ENCODE peak calls at places on chromosome 2, in seven cellular contexts. X is GM04504; S is H9; Y is neural progenitor cell; W is activated CD4-positive, alpha-beta T cell treated with anti-CD3 and anti-CD28 coated beads for 48 hours; R is kidney tubule cell; N is amygdala. B is an unnamed sample.

GRCh38 chr2:108925735-108926134 is 63.3 kb downstream of the EDAR start:
- DNase-seq in X (no peak), S (no peak), Y (no peak), W (no peak), R (no peak), N (no peak), B (no peak)

GRCh38 chr2:110866036-110866435 is 133.7 kb downstream of the ACOXL start:
- DNase-seq in X (no peak), S (no peak), Y (no peak), W (no peak), R (no peak), N (no peak), B (no peak)

GRCh38 chr2:201344663-201345366 is 12.3 kb downstream of the FLACC1 start:
- DNase-seq in X (no peak), S (no peak), Y (peak), W (no peak), R (no peak), N (no peak), B (peak)

GRCh38 chr2:20144861-20145260 is 80.1 kb downstream of the SDC1 start:
- DNase-seq in X (no peak), S (no peak), Y (no peak), W (no peak), R (peak), N (no peak), B (no peak)

GRCh38 chr2:78202366-78202765 is 680.2 kb upstream of the LRRTM4 start:
- DNase-seq in X (no peak), S (no peak), Y (no peak), W (no peak), R (no peak), N (no peak), B (no peak)

GRCh38 chr2:147076634-147077033 is 768.2 kb upstream of the ACVR2A start:
- DNase-seq in X (peak), S (no peak), Y (no peak), W (no peak), R (peak), N (no peak), B (no peak)

GRCh38 chr2:231134910-231135650 is 10.2 kb upstream of the HTR2B start:
- DNase-seq in X (no peak), S (no peak), Y (no peak), W (no peak), R (no peak), N (no peak), B (no peak)

GRCh38 chr2:64592994-64593655 is 60.6 kb downstream of the SERTAD2 start:
- DNase-seq in X (no peak), S (no peak), Y (no peak), W (no peak), R (peak), N (no peak), B (no peak)

GRCh38 chr2:58928942-58929341 is 687.8 kb upstream of the FANCL start:
- DNase-seq in X (no peak), S (no peak), Y (no peak), W (no peak), R (no peak), N (no peak), B (no peak)

GRCh38 chr2:197198890-197199289 is 111.7 kb downstream of the ANKRD44 start:
- DNase-seq in X (no peak), S (no peak), Y (no peak), W (peak), R (no peak), N (peak), B (no peak)

GRCh38 chr2:63790491-63790890 is 51.2 kb upstream of the UGP2 start:
- DNase-seq in X (no peak), S (no peak), Y (no peak), W (no peak), R (peak), N (no peak), B (no peak)

GRCh38 chr2:118801154-118801553 is 46.3 kb downstream of the EN1 start:
- DNase-seq in X (no peak), S (no peak), Y (no peak), W (no peak), R (no peak), N (no peak), B (peak)

GRCh38 chr2:45826889-45827635 is 175.6 kb downstream of the PRKCE start:
- DNase-seq in X (peak), S (no peak), Y (no peak), W (no peak), R (peak), N (no peak), B (no peak)

GRCh38 chr2:30584116-30584515 is 137.1 kb downstream of the LCLAT1 start:
- DNase-seq in X (no peak), S (no peak), Y (no peak), W (no peak), R (no peak), N (no peak), B (no peak)

GRCh38 chr2:240919786-240920782 is 13.9 kb downstream of the CROCC2 start:
- DNase-seq in X (no peak), S (peak), Y (no peak), W (peak), R (no peak), N (no peak), B (peak)

GRCh38 chr2:207813942-207814341 is 44.2 kb upstream of the FZD5 start:
- DNase-seq in X (no peak), S (peak), Y (peak), W (no peak), R (no peak), N (no peak), B (peak)

GRCh38 chr2:134127496-134127895 is 126.4 kb upstream of the MGAT5 start:
- DNase-seq in X (no peak), S (no peak), Y (no peak), W (peak), R (peak), N (no peak), B (no peak)

GRCh38 chr2:204176306-204176705 is 239.7 kb downstream of the ICOS start:
- DNase-seq in X (no peak), S (no peak), Y (no peak), W (no peak), R (no peak), N (no peak), B (no peak)

GRCh38 chr2:68203587-68203986 is 45.9 kb downstream of the PNO1 start:
- DNase-seq in X (no peak), S (no peak), Y (no peak), W (no peak), R (no peak), N (no peak), B (no peak)

GRCh38 chr2:71882949-71883472 is 264.7 kb downstream of the CYP26B1 start:
- DNase-seq in X (peak), S (peak), Y (no peak), W (no peak), R (peak), N (peak), B (peak)

GRCh38 chr2:241914542-241914941 is 45.0 kb downstream of the RTP5 start:
- DNase-seq in X (no peak), S (peak), Y (no peak), W (no peak), R (no peak), N (no peak), B (peak)

GRCh38 chr2:46486441-46486840 is 7.1 kb downstream of the TMEM247 start:
- DNase-seq in X (no peak), S (no peak), Y (no peak), W (no peak), R (no peak), N (no peak), B (no peak)

GRCh38 chr2:10344105-10345066 is 41.7 kb downstream of the HPCAL1 start:
- DNase-seq in X (no peak), S (no peak), Y (no peak), W (no peak), R (no peak), N (no peak), B (no peak)

GRCh38 chr2:120703330-120703994 is 32.2 kb upstream of the GLI2 start:
- DNase-seq in X (no peak), S (no peak), Y (no peak), W (no peak), R (peak), N (no peak), B (no peak)

GRCh38 chr2:74696758-74697327 is 42.8 kb downstream of the SEMA4F start:
- DNase-seq in X (no peak), S (no peak), Y (no peak), W (no peak), R (no peak), N (no peak), B (no peak)

GRCh38 chr2:27377618-27378095 is 2.9 kb downstream of the ZNF513 start:
- DNase-seq in X (no peak), S (no peak), Y (no peak), W (no peak), R (no peak), N (no peak), B (no peak)

GRCh38 chr2:20196053-20196880 is 28.7 kb downstream of the SDC1 start:
- DNase-seq in X (no peak), S (no peak), Y (no peak), W (no peak), R (no peak), N (no peak), B (no peak)

GRCh38 chr2:228675042-228675441 is 493.6 kb upstream of the SPHKAP start:
- DNase-seq in X (no peak), S (no peak), Y (no peak), W (no peak), R (no peak), N (no peak), B (no peak)

GRCh38 chr2:1607971-1608688 is 136.2 kb downstream of the PXDN start:
- DNase-seq in X (no peak), S (no peak), Y (no peak), W (no peak), R (peak), N (no peak), B (no peak)

GRCh38 chr2:113212245-113213060 is 38.7 kb downstream of the PSD4 start:
- DNase-seq in X (no peak), S (no peak), Y (peak), W (no peak), R (peak), N (no peak), B (peak)

GRCh38 chr2:67612576-67612981 is 215.4 kb downstream of the ETAA1 start:
- DNase-seq in X (no peak), S (no peak), Y (no peak), W (no peak), R (no peak), N (no peak), B (no peak)

GRCh38 chr2:48566582-48566981 is 36.6 kb downstream of the STON1 start:
- DNase-seq in X (no peak), S (no peak), Y (peak), W (no peak), R (peak), N (peak), B (peak)

GRCh38 chr2:10863837-10864236 is 47.9 kb upstream of the KCNF1 start:
- DNase-seq in X (no peak), S (no peak), Y (no peak), W (no peak), R (no peak), N (peak), B (no peak)

B was measured in endodermal cell.